ENCODE peak calls at places on chromosomes 11 and 22, in eight cellular contexts. W is Peyer's patch, B is lung, C is colonic mucosa, E is suprapubic skin, Z is left lung, Q is AG04450, U is fibroblast of lung. M is an unnamed sample.

GRCh38 chr11:15714641-15715399 is 600.1 kb downstream of the INSC start:
- DNase-seq in B (no peak), E (no peak), Q (no peak), C (no peak), Z (no peak), U (no peak), W (no peak), M (no peak)

GRCh38 chr11:17186932-17187692 is 20.7 kb downstream of the PIK3C2A start:
- DNase-seq in Q (no peak), B (no peak), E (no peak), U (no peak), W (no peak), C (no peak), Z (no peak), M (no peak)

GRCh38 chr22:42686756-42687491 is 33.7 kb downstream of the A4GALT start:
- DNase-seq in U (no peak), W (no peak), C (no peak), E (no peak), Z (no peak), B (no peak), Q (no peak), M (no peak)

GRCh38 chr22:44479662-44480061 is 18.4 kb downstream of the RTL6 start:
- DNase-seq in W (no peak), Z (no peak), B (no peak), C (no peak), E (no peak), U (no peak), Q (no peak), M (no peak)

GRCh38 chr11:22787565-22788162 is 41.9 kb downstream of the SVIP start:
- DNase-seq in W (no peak), U (peak; percentile 53), C (no peak), Q (peak; percentile 29), B (no peak), E (no peak), Z (no peak), M (no peak)

GRCh38 chr22:49967333-49968241 is 7.0 kb downstream of the PIM3 start:
- DNase-seq in U (peak; percentile 75), W (peak; percentile 61), Q (no peak), B (peak; percentile 46), Z (peak; percentile 49), E (peak; percentile 85), C (peak; percentile 33), M (no peak)

GRCh38 chr11:65288706-65289536 is 25.7 kb upstream of the CDC42EP2 start:
- DNase-seq in C (no peak), Z (no peak), Q (no peak), E (peak; percentile 91), U (peak; percentile 50), W (no peak), B (no peak), M (no peak)

GRCh38 chr22:41725510-41726110 is 26.3 kb downstream of the MEI1 start:
- DNase-seq in W (no peak), C (no peak), E (no peak), Z (no peak), Q (no peak), U (no peak), B (no peak), M (no peak)

GRCh38 chr11:67287355-67288197 is 1.5 kb upstream of the ANKRD13D start:
- DNase-seq in B (no peak), Z (peak; percentile 37), E (no peak), C (no peak), U (no peak), W (no peak), Q (no peak), M (no peak)

GRCh38 chr11:119277660-119278059 is 39.3 kb downstream of the MCAM start:
- DNase-seq in C (no peak), Q (no peak), B (no peak), U (no peak), W (no peak), E (no peak), Z (no peak), M (no peak)

GRCh38 chr11:36108812-36109498 is 165.1 kb downstream of the LDLRAD3 start:
- DNase-seq in Q (no peak), C (no peak), U (no peak), B (no peak), E (no peak), Z (no peak), W (no peak), M (no peak)

GRCh38 chr11:62054484-62055121 is 69.2 kb upstream of the INCENP start:
- DNase-seq in C (peak; percentile 60), Z (peak; percentile 36), W (peak; percentile 61), E (no peak), U (peak; percentile 79), Q (no peak), B (peak; percentile 62), M (no peak)

GRCh38 chr11:123351375-123351774 is 78.7 kb upstream of the GRAMD1B start:
- DNase-seq in Z (no peak), Q (no peak), B (no peak), C (peak; percentile 18), E (no peak), W (no peak), U (peak; percentile 18), M (no peak)

GRCh38 chr22:19723990-19724827 is 870 bp downstream of the GP1BB start:
- DNase-seq in Z (no peak), U (no peak), C (no peak), W (no peak), E (no peak), Q (no peak), B (no peak), M (no peak)

GRCh38 chr11:61961570-61962212 is 5.7 kb downstream of the FTH1 start:
- DNase-seq in W (peak; percentile 81), Q (no peak), Z (peak; percentile 32), U (peak; percentile 82), E (peak; percentile 86), B (no peak), C (peak; percentile 53), M (no peak)

DNA sequence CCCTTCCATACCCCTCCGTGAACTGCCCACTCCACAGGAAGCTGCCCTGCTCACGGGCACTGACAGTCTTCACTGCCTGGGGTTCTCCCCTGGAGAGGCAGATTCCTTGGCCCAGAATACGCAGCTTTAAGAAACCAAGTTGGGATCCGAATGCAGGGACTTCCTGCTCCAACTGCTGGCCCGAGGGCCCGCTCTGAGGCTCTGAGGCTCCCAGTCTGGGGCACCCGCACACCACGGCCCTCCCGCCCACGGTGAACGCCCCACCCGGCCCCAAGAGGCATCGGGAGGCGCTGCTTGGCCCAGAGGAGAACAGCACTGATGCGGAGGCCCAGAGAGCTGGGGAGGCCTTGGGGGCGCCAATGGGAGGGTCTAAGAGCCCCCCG is 42.3 kb downstream of the IGF2 start:
- DNase-seq in E (peak; percentile 77), U (no peak), Q (no peak), B (no peak), C (no peak), Z (no peak), W (peak; percentile 49), M (no peak)
- H3K27me3 ChIP-seq in E (peaks cover 45% of the 10 kb centered on the region), U (no peaks in the 10 kb centered on the region), Q (no peaks in the 10 kb centered on the region), B (no peaks in the 10 kb centered on the region), C (no peaks in the 10 kb centered on the region), Z (no peaks in the 10 kb centered on the region), W (no peaks in the 10 kb centered on the region), M (no peaks in the 10 kb centered on the region)

DNA sequence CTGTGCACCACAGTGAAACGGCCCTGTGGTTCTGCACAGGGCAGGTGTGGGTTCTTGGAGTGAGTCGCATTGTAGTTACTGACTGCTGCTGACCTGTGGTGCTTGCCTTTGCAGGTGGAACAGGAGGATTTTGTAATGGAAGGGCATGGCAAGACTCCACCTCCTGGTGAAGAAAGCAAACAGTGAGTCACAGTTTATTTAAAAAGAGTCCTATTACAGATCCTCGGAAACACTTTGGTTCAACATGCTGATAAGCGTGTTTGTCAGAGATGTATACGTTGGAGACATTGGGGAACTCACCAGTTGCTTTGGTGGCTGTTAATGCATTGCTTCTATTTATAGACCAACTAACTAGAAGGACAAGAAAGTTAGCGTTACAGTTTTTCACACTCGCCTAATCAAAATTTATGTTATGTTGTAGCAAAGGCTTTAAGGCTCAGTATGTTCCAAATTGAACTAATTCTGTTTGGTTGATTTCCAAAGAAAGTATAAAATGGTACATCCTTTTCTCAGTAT is 21.7 kb upstream of the TNRC6B start:
- DNase-seq in U (peak; percentile 78), B (peak; percentile 55), Q (no peak), W (no peak), E (no peak), C (peak; percentile 79), Z (peak; percentile 47), M (peak; percentile 74)
- TF ChIP-seq CTCF in U (no peak), B (no peak), Q (peak; percentile 24), W (peak; percentile 50), E (peak; percentile 8), C (peak; percentile 18), Z (no peak), M (peak; percentile 24)

GRCh38 chr11:130582176-130582575 is 133.7 kb downstream of the ADAMTS15 start:
- DNase-seq in Q (no peak), C (no peak), E (no peak), B (no peak), U (no peak), Z (no peak), W (no peak), M (no peak)
- H3K27ac ChIP-seq in Q (no peak overlapping the region), C (no peak overlapping the region), E (peak overlapping the region; percentile 79), B (no peak overlapping the region), U (no peak overlapping the region), Z (peak overlapping the region; percentile 13), W (no peak overlapping the region), M (peak overlapping the region; percentile 76)

GRCh38 chr11:34855754-34856095 is 60.5 kb downstream of the APIP start:
- DNase-seq in Q (no peak), C (no peak), E (no peak), Z (no peak), U (no peak), B (no peak), W (no peak), M (no peak)
- H3K27me3 ChIP-seq in Q (peaks cover 3% of the 10 kb centered on the region), C (no peaks in the 10 kb centered on the region), E (no peaks in the 10 kb centered on the region), Z (no peaks in the 10 kb centered on the region), U (no peaks in the 10 kb centered on the region), B (no peaks in the 10 kb centered on the region), W (no peaks in the 10 kb centered on the region), M (no peaks in the 10 kb centered on the region)

DNA sequence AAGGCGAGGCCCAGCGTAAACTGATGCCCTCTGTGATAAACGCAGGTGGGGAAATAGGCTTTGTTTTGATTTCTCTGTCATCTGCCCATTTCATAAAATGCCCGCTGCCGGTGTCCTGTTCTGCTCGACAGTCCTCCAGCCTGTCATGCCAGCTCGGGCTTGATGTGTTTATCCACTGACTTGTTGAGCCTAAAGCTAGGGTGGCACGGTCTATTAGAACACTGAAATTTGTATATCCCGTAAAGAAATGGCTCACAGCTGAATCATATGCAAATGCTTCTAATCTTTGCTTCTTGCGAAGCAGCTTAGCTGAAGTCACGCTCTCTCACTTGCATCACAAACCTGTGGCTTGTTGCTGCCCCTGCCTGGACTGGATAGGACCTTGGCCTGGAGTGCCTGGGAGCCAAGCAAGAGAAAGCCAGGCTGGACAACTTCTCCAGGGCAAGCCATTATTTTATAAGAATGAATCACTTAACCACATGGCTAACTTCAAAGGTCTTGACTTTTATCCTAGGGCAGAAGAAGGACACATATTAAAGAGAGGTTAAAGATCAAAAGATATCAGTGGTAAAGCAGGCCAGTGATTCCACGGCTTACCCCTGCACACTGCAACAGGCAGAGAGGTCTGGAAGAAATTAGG is 33.1 kb downstream of the EHF start:
- DNase-seq in Z (peak; percentile 79), U (peak; percentile 98), C (peak; percentile 64), Q (peak; percentile 82), W (peak; percentile 71), B (peak; percentile 63), E (no peak), M (no peak)
- TF ChIP-seq CTCF in Z (no peak), U (no peak), C (no peak), Q (peak; percentile 20), W (peak; percentile 21), B (no peak), E (no peak), M (no peak)

M was measured in esophagus muscularis mucosa.